ENCODE peak calls at places on chromosomes 4 and X, in nine cellular contexts. M, G, Q, D, Y, Z, B, E and J are unnamed samples.

GRCh38 chr4:62709618-62710252 is 1509.6 kb downstream of the ADGRL3 start:
- DNase-seq in Q (peak), M (no peak), B (peak), G (no peak), Y (no peak), D (peak), Z (no peak), E (no peak), J (no peak)

GRCh38 chr4:33592701-33593100 is 2651.6 kb downstream of the ARAP2 start:
- DNase-seq in E (no peak), Y (no peak), Q (no peak), Z (no peak), G (no peak), B (no peak), D (peak), M (no peak), J (no peak)

GRCh38 chr4:158209825-158210807 is at the start of gene TMEM144:
- DNase-seq in Y (peak), E (peak), Q (peak), B (no peak), D (peak), M (peak), G (peak), Z (peak), J (peak)

GRCh38 chrX:16666541-16666940 is 16.6 kb downstream of the S100G start:
- DNase-seq in D (no peak), B (no peak), Q (no peak), Z (no peak), G (no peak), M (no peak), E (peak), Y (no peak), J (no peak)

GRCh38 chrX:18828832-18829404 is 121.5 kb downstream of the PPEF1 start:
- DNase-seq in Y (no peak), Q (peak), G (no peak), Z (no peak), E (no peak), B (peak), M (no peak), D (peak), J (no peak)

GRCh38 chr4:76526585-76526990 is 91.6 kb downstream of the SHROOM3 start:
- DNase-seq in Z (no peak), Q (peak), B (no peak), D (no peak), E (no peak), G (no peak), M (peak), Y (no peak), J (no peak)

GRCh38 chr4:42654606-42655005 is 2.3 kb downstream of the ATP8A1 start:
- DNase-seq in Z (no peak), Q (peak), M (no peak), Y (no peak), B (peak), E (no peak), G (peak), D (peak), J (no peak)

GRCh38 chr4:109433281-109434006 is at the start of gene SEC24B:
- DNase-seq in Y (peak), M (peak), Q (peak), G (peak), Z (peak), B (peak), D (peak), E (peak), J (peak)

GRCh38 chr4:59818656-59819055 is 1381.5 kb upstream of the ADGRL3 start:
- DNase-seq in E (no peak), Q (no peak), B (peak), M (no peak), Z (no peak), G (no peak), D (no peak), Y (no peak), J (no peak)

GRCh38 chr4:114384629-114385028 is 214.0 kb upstream of the UGT8 start:
- DNase-seq in E (no peak), B (peak), Z (no peak), D (peak), M (no peak), G (no peak), Q (no peak), Y (no peak), J (no peak)

GRCh38 chr4:78323439-78323838 is 228.1 kb upstream of the ANXA3 start:
- DNase-seq in M (no peak), Q (no peak), G (no peak), B (no peak), Z (no peak), D (no peak), E (no peak), Y (no peak), J (no peak)

GRCh38 chr4:2303686-2304320 is 41.9 kb upstream of the MXD4 start:
- DNase-seq in E (no peak), G (no peak), B (no peak), M (peak), Y (no peak), D (no peak), Z (peak), Q (no peak), J (no peak)

GRCh38 chr4:150641604-150642003 is 59.7 kb downstream of the MAB21L2 start:
- DNase-seq in G (no peak), M (no peak), Q (no peak), B (no peak), E (no peak), D (no peak), Z (no peak), Y (no peak), J (no peak)

GRCh38 chr4:168631241-168632151 is 134.6 kb downstream of the PALLD start:
- DNase-seq in Z (peak), Q (peak), Y (no peak), B (no peak), M (peak), E (peak), G (no peak), D (peak), J (peak)

GRCh38 chr4:68079918-68080317 is 49.8 kb downstream of the TMPRSS11F start:
- DNase-seq in Y (no peak), Z (no peak), E (no peak), D (no peak), G (no peak), B (no peak), M (no peak), Q (peak), J (no peak)

GRCh38 chr4:109729155-109729562 is 711 bp downstream of the PLA2G12A start:
- DNase-seq in G (no peak), M (no peak), E (no peak), Z (no peak), B (peak), Q (no peak), D (peak), Y (no peak), J (no peak)

GRCh38 chrX:120839506-120839905 is 36.2 kb downstream of the CT47B1 start:
- DNase-seq in Q (peak), G (no peak), Z (no peak), D (peak), B (no peak), M (no peak), E (no peak), Y (no peak), J (no peak)

GRCh38 chr4:128025319-128025718 is 35.8 kb upstream of the LARP1B start:
- DNase-seq in Z (no peak), Y (no peak), M (no peak), G (no peak), Q (no peak), B (no peak), E (no peak), D (no peak), J (no peak)

GRCh38 chr4:30744386-30744785 is 24.2 kb downstream of the PCDH7 start:
- DNase-seq in Y (no peak), Q (no peak), B (no peak), G (no peak), M (no peak), E (no peak), Z (no peak), D (no peak), J (no peak)

GRCh38 chrX:43745938-43746721 is 90.0 kb downstream of the MAOA start:
- DNase-seq in M (no peak), B (no peak), E (no peak), D (no peak), Z (no peak), Q (no peak), Y (no peak), G (no peak), J (no peak)

GRCh38 chrX:43753637-43754036 is 97.5 kb downstream of the MAOA start:
- DNase-seq in Y (no peak), M (no peak), Z (no peak), B (no peak), G (no peak), E (no peak), D (no peak), Q (peak), J (no peak)

GRCh38 chrX:43756076-43756475 is 100.0 kb downstream of the MAOA start:
- DNase-seq in G (no peak), Q (no peak), D (no peak), E (no peak), Y (no peak), B (no peak), Z (no peak), M (no peak), J (no peak)

GRCh38 chrX:43744284-43744683 is 88.2 kb downstream of the MAOA start:
- DNase-seq in B (no peak), Y (no peak), Z (no peak), M (no peak), Q (no peak), G (no peak), D (no peak), E (no peak), J (no peak)

DNA sequence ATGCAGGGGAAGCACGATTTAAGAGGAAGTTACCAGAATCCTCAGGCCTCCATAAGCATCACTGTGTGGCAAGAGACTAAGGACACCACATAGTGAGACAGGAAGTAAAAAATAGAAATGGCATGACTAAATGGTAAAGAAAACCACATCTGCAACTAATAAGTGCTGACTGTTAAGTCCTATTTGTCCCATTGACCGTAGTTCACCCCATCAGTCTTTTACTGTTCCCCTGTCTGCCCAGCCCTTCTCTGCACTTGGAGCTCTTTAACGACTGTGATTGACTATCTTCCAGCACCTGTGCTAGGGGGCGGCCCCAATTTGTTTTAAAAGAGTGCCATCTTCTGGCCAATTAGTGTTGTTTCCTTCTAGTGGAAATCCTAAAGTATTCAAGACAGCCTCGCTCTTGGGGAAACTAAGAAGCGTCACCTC is 94.2 kb downstream of the MAOA start:
- DNase-seq in Y (peak), Z (no peak), G (peak), M (peak), B (peak), D (peak), Q (peak), E (peak), J (no peak)
- TF ChIP-seq CTCF in Y (no peak), Z (peak), G (peak), M (peak), B (peak), D (peak), Q (peak), E (peak), J (no peak)

DNA sequence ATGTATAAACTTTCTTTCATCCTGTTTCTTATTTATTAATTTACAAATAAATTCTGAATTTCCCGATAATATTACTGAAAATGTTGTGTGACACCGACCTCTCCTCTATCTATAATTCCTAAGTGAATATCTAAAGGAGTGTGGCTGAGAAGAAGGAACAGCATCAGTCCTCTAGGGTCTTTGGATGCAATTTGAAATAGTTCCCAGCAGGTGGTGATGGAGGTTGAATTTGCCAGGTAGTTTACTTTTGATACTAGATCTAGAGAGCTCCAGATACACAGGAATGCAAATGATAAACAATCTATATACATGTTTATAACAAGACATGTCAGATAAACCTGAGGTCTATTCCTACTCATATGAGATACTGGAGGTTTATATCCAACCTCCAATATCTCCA is 305.4 kb downstream of the PCDH18 start:
- DNase-seq in M (no peak), D (peak), E (no peak), Q (peak), Z (no peak), B (peak), Y (no peak), G (no peak), J (no peak)
- TF ChIP-seq CTCF in M (no peak), D (peak), E (peak), Q (no peak), Z (peak), B (peak), Y (no peak), G (peak), J (no peak)

GRCh38 chr4:61500883-61501282 is 300.8 kb downstream of the ADGRL3 start:
- DNase-seq in M (no peak), Q (peak), E (no peak), Z (no peak), G (no peak), B (no peak), Y (no peak), D (peak), J (no peak)
- TF ChIP-seq CTCF in M (no peak), Q (peak), E (peak), Z (no peak), G (no peak), B (no peak), Y (no peak), D (peak), J (no peak)

DNA sequence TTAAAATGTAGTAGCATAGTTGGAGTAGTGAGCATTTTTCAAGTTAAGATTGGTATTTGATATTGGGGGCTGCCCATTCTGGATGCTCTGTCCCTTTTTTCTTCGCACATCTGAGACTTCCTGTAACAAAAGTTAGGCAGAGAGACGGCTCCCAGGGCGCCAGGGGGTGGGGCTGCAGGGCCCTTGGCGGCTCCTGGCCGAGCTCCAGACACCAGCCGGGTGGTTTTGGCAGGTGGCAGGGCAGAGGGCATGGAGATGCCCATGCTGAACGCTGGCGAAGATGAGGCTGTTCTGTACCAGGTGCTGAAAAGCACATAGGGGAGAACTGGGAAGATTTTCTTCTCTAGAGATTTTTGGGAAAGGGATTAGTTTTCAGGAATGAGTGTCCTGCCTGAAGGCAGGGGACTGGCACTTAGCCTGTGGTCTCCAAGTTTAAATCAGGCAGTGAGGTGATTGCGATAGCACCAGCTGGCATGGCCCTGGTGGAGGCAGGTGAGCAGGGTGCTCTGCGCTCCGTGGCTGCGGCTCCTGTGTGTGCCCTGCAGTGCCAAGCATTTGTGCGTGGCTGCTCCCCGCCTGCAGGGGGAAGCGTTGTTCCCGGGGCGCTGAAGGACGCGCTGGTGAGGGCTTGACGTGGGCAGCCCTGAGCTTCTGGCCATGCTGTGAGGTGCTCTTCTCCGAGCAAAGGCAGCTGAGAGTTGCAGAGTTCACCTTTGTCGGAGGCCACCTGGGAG is 23.6 kb upstream of the HGFAC start:
- DNase-seq in G (no peak), B (no peak), Z (no peak), Q (no peak), E (peak), D (no peak), M (no peak), Y (no peak), J (no peak)
- TF ChIP-seq CTCF in G (peak), B (no peak), Z (no peak), Q (no peak), E (peak), D (peak), M (no peak), Y (no peak), J (no peak)

GRCh38 chrX:119622356-119623232 is 16.4 kb upstream of the NKRF start:
- DNase-seq in Q (no peak), Y (no peak), E (no peak), M (peak), D (peak), B (no peak), Z (no peak), G (no peak), J (no peak)
- TF ChIP-seq CTCF in Q (no peak), Y (no peak), E (no peak), M (no peak), D (no peak), B (no peak), Z (no peak), G (no peak), J (no peak)

DNA sequence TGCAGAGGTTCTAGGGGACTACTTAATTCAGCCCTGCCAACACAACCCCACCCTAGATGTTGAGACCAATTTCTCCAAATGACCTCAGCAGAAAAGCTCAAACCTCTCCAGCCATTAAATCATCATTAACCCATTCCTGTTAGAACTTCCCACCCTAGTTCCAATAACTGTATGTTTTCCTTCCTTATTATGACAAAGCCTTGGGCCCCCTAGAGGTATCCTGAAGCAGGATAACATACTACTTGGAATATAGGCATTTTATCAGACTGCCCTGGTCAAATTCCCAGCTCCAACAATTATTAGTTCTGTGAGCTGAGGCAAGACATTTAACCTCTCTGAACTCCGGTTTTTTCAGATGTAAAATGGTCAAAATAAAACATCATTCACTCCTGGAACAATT is 244.6 kb upstream of the TENM3 start:
- DNase-seq in Y (no peak), E (no peak), B (no peak), G (no peak), Z (no peak), D (peak), Q (no peak), M (no peak), J (no peak)
- TF ChIP-seq CTCF in Y (no peak), E (peak), B (no peak), G (no peak), Z (no peak), D (peak), Q (no peak), M (no peak), J (no peak)

GRCh38 chr4:116183241-116183640 is 902.1 kb downstream of the TRAM1L1 start:
- DNase-seq in Y (no peak), Z (no peak), B (no peak), G (no peak), D (no peak), Q (no peak), M (no peak), E (no peak), J (no peak)

GRCh38 chr4:116180056-116180690 is 905.2 kb downstream of the TRAM1L1 start:
- DNase-seq in Q (peak), Z (no peak), Y (no peak), B (peak), M (no peak), G (no peak), D (peak), E (no peak), J (no peak)
- TF ChIP-seq CTCF in Q (peak), Z (peak), Y (no peak), B (peak), M (no peak), G (no peak), D (no peak), E (peak), J (no peak)

DNA sequence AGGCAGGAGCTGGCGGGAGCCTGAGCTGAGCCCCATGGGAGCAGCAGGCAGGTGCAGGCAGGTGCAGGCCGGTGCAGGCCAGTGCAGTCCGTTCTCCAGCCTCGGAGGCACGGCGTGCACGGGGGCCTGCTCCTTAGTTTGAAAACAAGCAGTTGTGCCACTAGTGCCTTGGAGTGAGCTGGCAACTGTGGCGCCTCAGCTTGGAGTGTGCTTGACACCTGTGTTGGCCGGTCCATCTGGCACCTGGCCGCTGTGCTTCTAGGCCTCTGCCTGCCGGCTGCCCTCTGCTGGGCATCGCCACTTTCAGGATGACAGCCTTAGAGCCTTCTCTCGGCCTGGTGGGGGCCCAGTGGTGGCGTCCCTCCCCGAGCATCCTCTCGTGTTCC is 47.9 kb downstream of the RGS12 start:
- DNase-seq in B (no peak), E (no peak), Q (peak), Z (no peak), G (no peak), M (peak), D (no peak), Y (peak), J (no peak)
- TF ChIP-seq CTCF in B (no peak), E (peak), Q (peak), Z (no peak), G (no peak), M (no peak), D (no peak), Y (no peak), J (no peak)

GRCh38 chr4:155400893-155401292 is 24.1 kb upstream of the MAP9 start:
- DNase-seq in M (no peak), Z (no peak), B (no peak), G (no peak), D (no peak), Y (no peak), Q (no peak), E (no peak), J (no peak)

GRCh38 chr4:155402941-155403340 is 26.2 kb upstream of the MAP9 start:
- DNase-seq in Z (no peak), B (no peak), G (no peak), E (no peak), Q (no peak), M (no peak), Y (no peak), D (peak), J (no peak)

GRCh38 chr4:155407480-155407879 is 30.7 kb upstream of the MAP9 start:
- DNase-seq in D (no peak), Y (no peak), Q (no peak), E (no peak), B (no peak), M (no peak), Z (no peak), G (no peak), J (no peak)

GRCh38 chr4:155405059-155405458 is 28.3 kb upstream of the MAP9 start:
- DNase-seq in Z (no peak), E (no peak), D (peak), M (no peak), G (no peak), B (no peak), Y (no peak), Q (no peak), J (no peak)

DNA sequence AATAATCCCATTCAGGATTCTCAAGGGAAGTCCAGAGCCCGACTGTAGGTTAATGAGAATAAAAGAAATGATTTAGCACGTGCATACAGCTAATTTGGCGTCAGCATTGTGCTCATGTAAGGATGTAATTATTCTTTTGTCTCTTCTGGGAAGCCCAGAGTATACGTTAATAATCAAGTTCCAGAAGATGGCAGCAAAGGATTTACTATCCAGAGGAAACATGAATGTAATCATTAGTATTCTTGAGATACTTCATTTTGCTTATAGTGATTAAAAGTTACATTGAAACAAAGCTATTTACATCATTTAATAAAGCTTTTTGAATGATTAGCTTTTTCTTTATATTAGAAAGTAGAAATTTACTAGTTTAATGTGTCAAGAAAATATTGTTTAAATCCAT is 27.1 kb upstream of the MAP9 start:
- DNase-seq in E (no peak), M (no peak), Z (no peak), B (peak), D (peak), Q (peak), G (peak), Y (no peak), J (no peak)
- TF ChIP-seq CTCF in E (peak), M (no peak), Z (no peak), B (no peak), D (peak), Q (no peak), G (peak), Y (no peak), J (no peak)